ENCODE peak calls at places on chromosomes 2 and 18, in four cellular contexts. Y is endodermal cell, E is breast epithelium, C is neuronal stem cell. B is an unnamed sample.
A peak's percentile ranks its signal among the peaks of the same experiment; 100 is the strongest.

GRCh38 chr2:63712748-63713147 is 124.0 kb downstream of the MDH1 start:
- DNase-seq in C (no peak), E (no peak), Y (no peak), B (no peak)

GRCh38 chr2:184463866-184464248 is 134.5 kb upstream of the ZNF804A start:
- DNase-seq in E (no peak), Y (no peak), C (no peak), B (no peak)

GRCh38 chr2:177056540-177056939 is 156.1 kb upstream of the HNRNPA3 start:
- DNase-seq in E (no peak), Y (peak; percentile 74), C (no peak), B (no peak)

GRCh38 chr2:11056614-11057013 is 98.7 kb upstream of the SLC66A3 start:
- DNase-seq in Y (no peak), E (no peak), C (no peak), B (no peak)

GRCh38 chr2:209121691-209122090 is 302.2 kb upstream of the MAP2 start:
- DNase-seq in Y (no peak), E (no peak), C (no peak), B (no peak)

GRCh38 chr18:35026407-35027061 is 14.7 kb upstream of the MAPRE2 start:
- DNase-seq in E (no peak), Y (peak; percentile 60), C (no peak), B (no peak)

GRCh38 chr2:88874063-88874657 is 182.7 kb downstream of the RPIA start:
- DNase-seq in C (peak; percentile 52), Y (peak; percentile 47), E (no peak), B (no peak)

GRCh38 chr18:47209166-47209565 is 33.0 kb upstream of the IER3IP1 start:
- DNase-seq in C (no peak), E (no peak), Y (no peak), B (no peak)

GRCh38 chr2:231227309-231228162 is 29.1 kb downstream of the ARMC9 start:
- DNase-seq in C (peak; percentile 55), E (no peak), Y (peak; percentile 81), B (no peak)

GRCh38 chr2:233831011-233831721 is 23.2 kb downstream of the HJURP start:
- DNase-seq in Y (peak; percentile 42), E (no peak), C (no peak), B (no peak)

GRCh38 chr2:118202707-118203303 is 114.5 kb downstream of the INSIG2 start:
- DNase-seq in Y (peak; percentile 88), E (no peak), C (no peak), B (no peak)

GRCh38 chr2:146301287-146301686 is 1543.5 kb upstream of the ACVR2A start:
- DNase-seq in E (no peak), Y (no peak), C (no peak), B (no peak)

GRCh38 chr2:177078416-177078815 is 134.2 kb upstream of the HNRNPA3 start:
- DNase-seq in E (no peak), C (no peak), Y (no peak), B (no peak)

GRCh38 chr2:219448776-219449476 is 14.3 kb downstream of the SPEG start:
- DNase-seq in C (peak; percentile 50), E (no peak), Y (peak; percentile 86), B (no peak)

GRCh38 chr18:7626922-7627440 is 59.9 kb downstream of the PTPRM start:
- DNase-seq in E (no peak), Y (peak; percentile 74), C (no peak), B (no peak)

GRCh38 chr2:193695367-193695766 is 1500.6 kb upstream of the TMEFF2 start:
- DNase-seq in Y (no peak), C (no peak), E (no peak), B (no peak)

GRCh38 chr2:86000131-86000937 is 105.4 kb downstream of the POLR1A start:
- DNase-seq in Y (no peak), C (no peak), E (peak; percentile 41), B (no peak)

GRCh38 chr2:219289537-219290361 is 10.6 kb downstream of the DNAJB2 start:
- DNase-seq in C (no peak), Y (no peak), E (no peak), B (no peak)

GRCh38 chr2:25042321-25043240 is 705 bp downstream of the EFR3B start:
- DNase-seq in C (peak; percentile 35), E (no peak), Y (peak; percentile 79), B (no peak)

GRCh38 chr2:105688946-105689345 is 55.8 kb upstream of the NCK2 start:
- DNase-seq in C (no peak), Y (no peak), E (no peak), B (no peak)

GRCh38 chr18:61679836-61680235 is 213.0 kb downstream of the RNF152 start:
- DNase-seq in C (no peak), E (no peak), Y (no peak), B (no peak)

GRCh38 chr18:58669731-58670379 is 1.4 kb upstream of the MALT1 start:
- DNase-seq in Y (no peak), C (no peak), E (no peak), B (no peak)

GRCh38 chr18:31070206-31070605 is 27.7 kb upstream of the DSC3 start:
- DNase-seq in Y (no peak), C (no peak), E (no peak), B (no peak)

GRCh38 chr2:15630958-15631719 is 39.5 kb downstream of the DDX1 start:
- DNase-seq in E (no peak), Y (no peak), C (no peak), B (no peak)
- H3K36me3 ChIP-seq in E (no peaks in the 10 kb centered on the region), Y (peaks cover 95% of the 10 kb centered on the region), C (peaks cover 100% of the 10 kb centered on the region), B (peaks cover 23% of the 10 kb centered on the region)

DNA sequence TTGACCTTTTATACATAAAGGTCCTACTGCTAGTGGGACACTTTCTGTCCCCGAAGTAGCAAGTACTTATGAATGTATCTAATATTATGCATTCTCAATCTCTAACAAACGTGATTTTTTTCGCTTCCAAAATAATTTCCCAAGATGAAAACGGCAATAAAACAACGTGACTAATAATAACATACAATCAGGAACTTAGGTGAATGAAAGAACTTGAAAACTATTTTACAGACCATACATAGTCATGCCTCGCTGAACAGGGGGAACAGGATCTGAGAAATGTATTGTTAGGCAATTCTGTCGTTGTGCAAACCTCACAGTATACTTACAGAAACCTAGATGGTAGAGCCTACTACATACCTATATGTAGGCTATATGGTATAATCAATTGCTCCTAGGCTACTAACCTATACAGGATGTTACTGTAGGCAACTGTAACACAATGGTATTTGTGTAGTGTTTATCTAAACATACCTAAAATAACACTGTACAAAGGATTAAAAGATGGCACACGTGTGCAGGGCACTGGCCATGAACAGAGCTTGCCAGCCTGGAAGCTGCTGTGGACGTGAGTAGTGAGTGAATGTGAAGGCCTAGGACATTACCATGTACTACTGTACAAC is 2.5 kb downstream of the RTN4 start:
- DNase-seq in Y (no peak), E (no peak), C (no peak), B (peak; percentile 33)
- H3K4me1 ChIP-seq in Y (peaks cover 4% of the 10 kb centered on the region), E (peaks cover 4% of the 10 kb centered on the region), C (peaks cover 1% of the 10 kb centered on the region), B (peaks cover 45% of the 10 kb centered on the region)

GRCh38 chr2:98585386-98585785 is 22.9 kb downstream of the COA5 start:
- DNase-seq in E (no peak), C (no peak), Y (no peak), B (no peak)

GRCh38 chr2:98588880-98589425 is 19.4 kb downstream of the COA5 start:
- DNase-seq in C (no peak), Y (peak; percentile 32), E (no peak), B (no peak)

GRCh38 chr2:98589489-98589888 is 18.8 kb downstream of the COA5 start:
- DNase-seq in E (no peak), Y (peak; percentile 5), C (no peak), B (no peak)

GRCh38 chr2:98583866-98584618 is 24.3 kb downstream of the COA5 start:
- DNase-seq in C (no peak), Y (peak; percentile 31), E (no peak), B (no peak)

DNA sequence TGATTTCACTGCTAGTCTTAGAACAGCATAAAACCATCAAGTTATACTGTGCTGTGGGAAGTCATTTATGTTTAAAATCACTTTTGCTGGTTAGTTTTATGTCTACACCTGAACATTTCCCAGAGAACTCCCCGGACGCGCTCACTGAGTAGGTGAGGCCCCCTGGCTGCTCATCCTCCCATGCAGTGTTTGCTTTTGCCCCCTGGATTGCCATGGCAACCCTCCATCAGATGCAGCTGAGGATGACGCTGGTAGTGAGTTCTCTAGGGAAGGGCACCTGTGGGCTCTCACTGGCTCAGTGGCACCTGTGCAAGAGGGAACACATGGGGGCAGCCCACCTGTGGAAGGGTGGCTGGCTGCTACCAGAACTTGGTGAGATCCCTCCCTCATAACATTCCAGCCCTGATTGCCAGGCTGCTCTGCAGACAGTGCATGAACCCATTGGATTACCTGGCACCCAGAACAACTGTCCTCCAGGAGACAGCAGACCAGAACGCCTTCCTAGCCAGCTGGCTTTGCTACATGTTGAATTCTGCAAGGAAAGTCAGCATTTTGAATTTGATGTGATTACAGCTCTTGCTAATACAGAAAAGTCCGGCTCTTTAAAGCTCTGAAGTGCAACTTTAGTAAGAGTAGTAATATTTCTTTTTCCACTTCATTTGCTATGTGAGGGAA is 21.7 kb downstream of the COA5 start:
- DNase-seq in E (no peak), Y (peak; percentile 40), C (no peak), B (no peak)
- H3K36me3 ChIP-seq in E (peaks cover 3% of the 10 kb centered on the region), Y (peaks cover 98% of the 10 kb centered on the region), C (peaks cover 61% of the 10 kb centered on the region), B (peaks cover 10% of the 10 kb centered on the region)

GRCh38 chr2:159892990-159893389 is 95.0 kb upstream of the CD302 start:
- DNase-seq in Y (no peak), E (no peak), C (no peak), B (no peak)
- H3K4me1 ChIP-seq in Y (peaks cover 4% of the 10 kb centered on the region), E (no peaks in the 10 kb centered on the region), C (no peaks in the 10 kb centered on the region), B (no peaks in the 10 kb centered on the region)

GRCh38 chr2:234982096-234982834 is 30.4 kb downstream of the SH3BP4 start:
- DNase-seq in C (no peak), Y (no peak), E (no peak), B (peak; percentile 22)

GRCh38 chr2:234983011-234983726 is 31.4 kb downstream of the SH3BP4 start:
- DNase-seq in E (no peak), Y (no peak), C (no peak), B (no peak)

GRCh38 chr2:234979204-234980167 is 27.7 kb downstream of the SH3BP4 start:
- DNase-seq in C (no peak), Y (no peak), E (no peak), B (peak; percentile 33)

GRCh38 chr2:234980476-234981187 is 28.8 kb downstream of the SH3BP4 start:
- DNase-seq in E (no peak), C (no peak), Y (no peak), B (no peak)

DNA sequence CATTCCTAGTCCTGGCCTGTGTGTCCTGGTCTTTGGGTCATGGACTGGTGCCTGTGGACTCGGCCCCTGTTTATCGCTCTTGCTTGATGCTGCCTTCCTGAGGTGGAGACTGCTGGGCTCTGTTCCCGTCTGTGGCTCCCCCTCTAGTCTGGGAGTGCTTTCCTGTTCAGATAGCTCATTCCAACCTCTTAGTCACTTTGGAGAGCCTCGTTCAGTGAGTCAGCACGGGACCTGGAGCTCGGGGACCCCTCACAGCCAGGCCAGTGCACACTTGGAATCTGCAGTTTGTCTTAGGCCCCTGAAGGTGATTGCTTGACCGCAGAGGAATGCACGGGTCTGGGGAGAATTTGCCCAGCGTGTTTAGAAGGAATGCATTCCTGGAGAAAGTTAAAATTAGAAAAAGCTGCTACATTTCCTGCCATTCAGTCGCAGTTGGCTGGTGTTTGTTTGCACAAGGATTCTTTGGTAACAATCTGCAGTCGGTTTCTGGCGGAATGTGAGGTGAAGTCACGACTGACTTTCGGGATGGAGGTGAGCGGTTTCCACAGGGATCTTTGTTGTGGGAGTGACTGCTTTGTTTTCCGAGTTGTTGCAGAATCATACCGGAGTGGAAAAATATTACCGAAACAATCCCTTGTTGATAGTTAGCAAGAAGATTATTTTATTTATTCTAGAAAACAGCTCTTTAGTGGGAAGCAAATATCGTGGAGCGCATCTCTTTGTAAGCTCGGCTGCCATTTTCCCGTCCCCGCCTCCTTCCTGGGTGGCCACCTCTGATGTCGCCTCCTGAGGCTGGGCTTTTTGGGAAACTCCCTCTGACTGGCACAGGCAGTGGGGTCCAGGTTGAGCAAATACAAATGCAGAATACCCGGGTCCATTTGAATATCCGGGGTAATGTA is 29.6 kb downstream of the SH3BP4 start:
- DNase-seq in E (no peak), Y (peak; percentile 89), C (peak; percentile 54), B (peak; percentile 66)
- H3K36me3 ChIP-seq in E (no peaks in the 10 kb centered on the region), Y (peaks cover 29% of the 10 kb centered on the region), C (peaks cover 56% of the 10 kb centered on the region), B (no peaks in the 10 kb centered on the region)

GRCh38 chr18:21296045-21296444 is 54.0 kb downstream of the GREB1L start:
- DNase-seq in E (no peak), Y (no peak), C (no peak), B (no peak)
- H3K4me1 ChIP-seq in E (no peaks in the 10 kb centered on the region), Y (peaks cover 3% of the 10 kb centered on the region), C (peaks cover 18% of the 10 kb centered on the region), B (no peaks in the 10 kb centered on the region)

B was measured in pancreas.